ENCODE peak calls at places on chromosomes 6 and 20, in five cellular contexts. One of them, this sample, is unnamed.

GRCh38 chr6:148491638-148492210 is 149.1 kb downstream of the SASH1 start:
- DNase-seq in BJ: no peak
- DNase-seq in tibial artery: no peak
- DNase-seq in lower leg skin: no peak
- DNase-seq in IMR-90: peak; percentile 57
- DNase-seq in this sample: no peak

GRCh38 chr6:161355731-161356130 is 81.9 kb upstream of the AGPAT4 start:
- DNase-seq in BJ: no peak
- DNase-seq in tibial artery: no peak
- DNase-seq in lower leg skin: no peak
- DNase-seq in IMR-90: no peak
- DNase-seq in this sample: no peak

GRCh38 chr6:113586413-113586812 is 270.7 kb upstream of the MARCKS start:
- DNase-seq in BJ: no peak
- DNase-seq in tibial artery: no peak
- DNase-seq in lower leg skin: no peak
- DNase-seq in IMR-90: peak; percentile 71
- DNase-seq in this sample: no peak

GRCh38 chr6:100809346-100809745 is 71.8 kb downstream of the ASCC3 start:
- DNase-seq in BJ: no peak
- DNase-seq in tibial artery: no peak
- DNase-seq in lower leg skin: no peak
- DNase-seq in IMR-90: peak; percentile 8
- DNase-seq in this sample: no peak

GRCh38 chr6:25542984-25543383 is 109.0 kb upstream of the SCGN start:
- DNase-seq in BJ: no peak
- DNase-seq in tibial artery: no peak
- DNase-seq in lower leg skin: no peak
- DNase-seq in IMR-90: no peak
- DNase-seq in this sample: no peak

GRCh38 chr6:40543133-40543532 is 44.0 kb downstream of the LRFN2 start:
- DNase-seq in BJ: no peak
- DNase-seq in tibial artery: no peak
- DNase-seq in lower leg skin: no peak
- DNase-seq in IMR-90: no peak
- DNase-seq in this sample: no peak

GRCh38 chr6:159252955-159253508 is 83.8 kb downstream of the FNDC1 start:
- DNase-seq in BJ: no peak
- DNase-seq in tibial artery: no peak
- DNase-seq in lower leg skin: peak; percentile 36
- DNase-seq in IMR-90: peak; percentile 45
- DNase-seq in this sample: no peak

GRCh38 chr6:64012351-64013060 is 376.9 kb downstream of the PHF3 start:
- DNase-seq in BJ: no peak
- DNase-seq in tibial artery: no peak
- DNase-seq in lower leg skin: no peak
- DNase-seq in IMR-90: peak; percentile 78
- DNase-seq in this sample: no peak

GRCh38 chr6:134295953-134296553 is 21.9 kb downstream of the SGK1 start:
- DNase-seq in BJ: peak; percentile 96
- DNase-seq in tibial artery: peak; percentile 74
- DNase-seq in lower leg skin: peak; percentile 63
- DNase-seq in IMR-90: peak; percentile 100
- DNase-seq in this sample: no peak

GRCh38 chr6:106637051-106637717 is 7.8 kb downstream of the QRSL1 start:
- DNase-seq in BJ: no peak
- DNase-seq in tibial artery: no peak
- DNase-seq in lower leg skin: no peak
- DNase-seq in IMR-90: no peak
- DNase-seq in this sample: no peak

GRCh38 chr6:143581835-143582480 is 70.4 kb upstream of the FUCA2 start:
- DNase-seq in BJ: no peak
- DNase-seq in tibial artery: no peak
- DNase-seq in lower leg skin: no peak
- DNase-seq in IMR-90: peak; percentile 78
- DNase-seq in this sample: no peak

GRCh38 chr6:123908813-123909212 is 105.1 kb downstream of the NKAIN2 start:
- DNase-seq in BJ: no peak
- DNase-seq in tibial artery: no peak
- DNase-seq in lower leg skin: no peak
- DNase-seq in IMR-90: no peak
- DNase-seq in this sample: no peak

DNA sequence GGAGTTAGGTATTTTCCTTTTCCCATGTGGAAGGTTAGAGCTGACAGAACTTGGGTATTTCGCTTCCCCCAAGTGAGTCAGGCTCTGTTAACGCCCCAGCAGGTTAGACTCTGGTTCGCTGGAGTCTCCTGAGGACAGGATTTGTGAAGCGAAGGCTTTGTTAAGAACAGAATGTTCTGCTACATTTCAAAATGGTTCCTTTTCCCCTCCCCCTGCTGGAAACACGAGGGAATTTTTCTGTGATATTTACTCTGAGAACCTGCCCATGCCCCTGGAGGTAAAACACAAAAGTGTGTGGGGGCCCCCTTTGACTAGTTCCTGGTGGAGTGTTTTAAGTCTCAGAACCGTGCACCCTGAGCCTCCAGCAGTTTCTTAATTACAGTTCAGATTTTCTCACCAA is 731.4 kb upstream of the CITED2 start:
- DNase-seq in BJ: no peak
- DNase-seq in tibial artery: no peak
- DNase-seq in lower leg skin: no peak
- DNase-seq in IMR-90: no peak
- DNase-seq in this sample: no peak
- TF ChIP-seq CTCF in BJ: peak; percentile 3
- TF ChIP-seq CTCF in tibial artery: no peak
- TF ChIP-seq CTCF in lower leg skin: no peak
- TF ChIP-seq CTCF in IMR-90: peak; percentile 16
- TF ChIP-seq CTCF in this sample: no peak

GRCh38 chr20:10436053-10436699 is 1.1 kb downstream of the SLX4IP start:
- DNase-seq in BJ: no peak
- DNase-seq in tibial artery: no peak
- DNase-seq in lower leg skin: no peak
- DNase-seq in IMR-90: no peak
- DNase-seq in this sample: no peak
- H3K4me3 ChIP-seq in BJ: no peak overlapping the region
- H3K4me3 ChIP-seq in tibial artery: no peak overlapping the region
- H3K4me3 ChIP-seq in lower leg skin: no peak overlapping the region
- H3K4me3 ChIP-seq in IMR-90: no peak overlapping the region
- H3K4me3 ChIP-seq in this sample: peak overlapping the region; percentile 84

DNA sequence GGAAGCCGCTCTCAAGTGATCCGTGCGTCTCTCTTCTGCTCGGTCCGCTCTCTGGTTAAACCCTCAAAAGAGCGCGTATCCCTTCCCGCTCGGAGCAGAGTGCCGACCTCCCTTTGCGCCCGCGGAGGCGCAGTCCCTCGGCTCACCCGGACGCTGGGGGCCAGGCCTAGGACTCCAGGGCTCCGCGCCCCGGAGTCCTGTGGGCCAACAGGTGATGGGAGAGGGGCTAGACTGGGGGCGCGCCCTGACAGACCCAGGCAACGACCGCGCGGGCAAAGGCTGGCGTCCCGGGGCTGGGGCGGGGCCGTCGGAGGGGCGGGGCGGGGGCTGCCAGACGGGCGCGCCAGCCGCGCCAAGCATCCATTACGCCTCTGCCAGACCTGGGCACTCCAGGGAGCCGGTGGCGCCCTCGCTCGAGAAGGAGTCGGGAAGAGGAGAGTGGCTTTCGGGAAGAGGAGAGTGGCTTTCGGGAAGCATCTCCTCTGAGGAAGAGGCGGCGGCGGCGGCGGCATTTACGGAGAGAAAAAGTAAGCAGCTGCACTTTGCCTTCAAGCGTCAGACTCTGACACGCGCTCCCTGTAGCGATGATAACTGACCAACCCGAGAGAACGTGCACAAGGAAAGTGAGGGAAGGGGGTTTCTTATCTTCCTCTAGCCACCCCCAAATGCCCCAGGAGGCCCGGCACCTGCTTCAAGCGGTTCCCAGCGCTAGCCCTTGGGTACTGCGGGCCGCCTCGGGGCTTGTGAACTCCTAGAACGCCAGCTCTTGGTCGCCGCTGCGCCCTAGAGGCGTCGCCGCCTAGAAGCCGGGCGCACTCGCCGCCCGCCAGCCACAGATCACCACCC is 2.6 kb downstream of the EPHA7 start:
- DNase-seq in BJ: no peak
- DNase-seq in tibial artery: peak; percentile 63
- DNase-seq in lower leg skin: no peak
- DNase-seq in IMR-90: no peak
- DNase-seq in this sample: no peak
- TF ChIP-seq CTCF in BJ: no peak
- TF ChIP-seq CTCF in tibial artery: no peak
- TF ChIP-seq CTCF in lower leg skin: no peak
- TF ChIP-seq CTCF in IMR-90: no peak
- TF ChIP-seq CTCF in this sample: no peak

GRCh38 chr6:146040360-146040759 is 11.5 kb downstream of the GRM1 start:
- DNase-seq in BJ: no peak
- DNase-seq in tibial artery: no peak
- DNase-seq in lower leg skin: no peak
- DNase-seq in IMR-90: no peak
- DNase-seq in this sample: no peak

DNA sequence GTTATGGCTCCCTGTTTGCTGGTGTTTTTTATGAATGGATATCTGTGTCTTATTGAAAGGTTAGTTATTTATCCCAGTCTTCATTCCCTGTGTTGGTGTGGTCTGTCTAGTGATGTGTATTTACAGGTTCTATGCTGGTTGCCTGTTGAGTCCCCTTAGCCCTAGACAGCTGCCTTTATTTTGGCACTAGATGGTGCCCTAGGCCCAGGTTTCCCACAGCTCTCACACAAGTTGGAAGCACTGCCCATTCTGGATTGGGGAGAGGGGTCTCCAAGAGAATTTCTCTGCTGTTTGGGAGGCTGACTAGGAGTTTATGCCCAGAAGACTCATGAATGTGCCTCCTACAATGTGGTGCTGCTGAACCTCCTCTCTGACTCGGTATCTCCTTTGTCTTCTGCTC is 12.4 kb downstream of the GRM1 start:
- DNase-seq in BJ: no peak
- DNase-seq in tibial artery: no peak
- DNase-seq in lower leg skin: no peak
- DNase-seq in IMR-90: no peak
- DNase-seq in this sample: no peak
- H3K4me3 ChIP-seq in BJ: no peak overlapping the region
- H3K4me3 ChIP-seq in tibial artery: no peak overlapping the region
- H3K4me3 ChIP-seq in lower leg skin: no peak overlapping the region
- H3K4me3 ChIP-seq in IMR-90: no peak overlapping the region
- H3K4me3 ChIP-seq in this sample: no peak overlapping the region